ENCODE peak calls at places on chromosomes 11 and 22, in nine cellular contexts. One of them, this sample, is unnamed.
A peak's percentile ranks its signal among the peaks of the same experiment; 100 is the strongest.

GRCh38 chr11:125141686-125142535 is 22.6 kb upstream of the PKNOX2 start:
- DNase-seq in Panc1: peak; percentile 12
- DNase-seq in GM23248: peak; percentile 51
- DNase-seq in right cardiac atrium: peak; percentile 70
- DNase-seq in gastrocnemius medialis: no peak
- DNase-seq in tibial nerve: no peak
- DNase-seq in stomach: peak; percentile 51
- DNase-seq in IMR-90: peak; percentile 29
- DNase-seq in endothelial cell of umbilical vein: peak; percentile 52
- DNase-seq in this sample: peak; percentile 65

GRCh38 chr11:57143459-57143858 is 38.3 kb upstream of the LRRC55 start:
- DNase-seq in Panc1: no peak
- DNase-seq in GM23248: no peak
- DNase-seq in right cardiac atrium: no peak
- DNase-seq in gastrocnemius medialis: no peak
- DNase-seq in tibial nerve: no peak
- DNase-seq in stomach: no peak
- DNase-seq in IMR-90: no peak
- DNase-seq in endothelial cell of umbilical vein: no peak
- DNase-seq in this sample: no peak

GRCh38 chr11:21567628-21568290 is 625.1 kb upstream of the ANO5 start:
- DNase-seq in Panc1: no peak
- DNase-seq in GM23248: no peak
- DNase-seq in right cardiac atrium: no peak
- DNase-seq in gastrocnemius medialis: no peak
- DNase-seq in tibial nerve: no peak
- DNase-seq in stomach: no peak
- DNase-seq in IMR-90: no peak
- DNase-seq in endothelial cell of umbilical vein: no peak
- DNase-seq in this sample: no peak

GRCh38 chr11:114799524-114799923 is 121.2 kb downstream of the NXPE2 start:
- DNase-seq in Panc1: no peak
- DNase-seq in GM23248: no peak
- DNase-seq in right cardiac atrium: no peak
- DNase-seq in gastrocnemius medialis: no peak
- DNase-seq in tibial nerve: no peak
- DNase-seq in stomach: no peak
- DNase-seq in IMR-90: no peak
- DNase-seq in endothelial cell of umbilical vein: no peak
- DNase-seq in this sample: no peak

GRCh38 chr11:14522801-14523200 is 2.6 kb upstream of the PSMA1 start:
- DNase-seq in Panc1: no peak
- DNase-seq in GM23248: no peak
- DNase-seq in right cardiac atrium: no peak
- DNase-seq in gastrocnemius medialis: no peak
- DNase-seq in tibial nerve: no peak
- DNase-seq in stomach: no peak
- DNase-seq in IMR-90: no peak
- DNase-seq in endothelial cell of umbilical vein: no peak
- DNase-seq in this sample: no peak

GRCh38 chr11:67392182-67392715 is 463 bp downstream of the RAD9A start:
- DNase-seq in Panc1: no peak
- DNase-seq in GM23248: peak; percentile 65
- DNase-seq in right cardiac atrium: no peak
- DNase-seq in gastrocnemius medialis: no peak
- DNase-seq in tibial nerve: no peak
- DNase-seq in stomach: no peak
- DNase-seq in IMR-90: no peak
- DNase-seq in endothelial cell of umbilical vein: no peak
- DNase-seq in this sample: peak; percentile 51

GRCh38 chr22:48842583-48842945 is 985.1 kb downstream of the BRD1 start:
- DNase-seq in Panc1: no peak
- DNase-seq in GM23248: no peak
- DNase-seq in right cardiac atrium: no peak
- DNase-seq in gastrocnemius medialis: no peak
- DNase-seq in tibial nerve: no peak
- DNase-seq in stomach: no peak
- DNase-seq in IMR-90: no peak
- DNase-seq in endothelial cell of umbilical vein: no peak
- DNase-seq in this sample: no peak

GRCh38 chr11:78657968-78658839 is 83.5 kb upstream of the NARS2 start:
- DNase-seq in Panc1: no peak
- DNase-seq in GM23248: no peak
- DNase-seq in right cardiac atrium: no peak
- DNase-seq in gastrocnemius medialis: no peak
- DNase-seq in tibial nerve: no peak
- DNase-seq in stomach: no peak
- DNase-seq in IMR-90: no peak
- DNase-seq in endothelial cell of umbilical vein: no peak
- DNase-seq in this sample: peak; percentile 24

GRCh38 chr11:77609234-77609633 is 19.5 kb downstream of the AQP11 start:
- DNase-seq in Panc1: no peak
- DNase-seq in GM23248: no peak
- DNase-seq in right cardiac atrium: no peak
- DNase-seq in gastrocnemius medialis: no peak
- DNase-seq in tibial nerve: no peak
- DNase-seq in stomach: no peak
- DNase-seq in IMR-90: no peak
- DNase-seq in endothelial cell of umbilical vein: peak; percentile 39
- DNase-seq in this sample: no peak

GRCh38 chr11:79963886-79964660 is 523.2 kb upstream of the TENM4 start:
- DNase-seq in Panc1: no peak
- DNase-seq in GM23248: no peak
- DNase-seq in right cardiac atrium: no peak
- DNase-seq in gastrocnemius medialis: no peak
- DNase-seq in tibial nerve: no peak
- DNase-seq in stomach: no peak
- DNase-seq in IMR-90: no peak
- DNase-seq in endothelial cell of umbilical vein: no peak
- DNase-seq in this sample: no peak

GRCh38 chr22:28670691-28671261 is 8.9 kb downstream of the TTC28 start:
- DNase-seq in Panc1: no peak
- DNase-seq in GM23248: no peak
- DNase-seq in right cardiac atrium: no peak
- DNase-seq in gastrocnemius medialis: no peak
- DNase-seq in tibial nerve: no peak
- DNase-seq in stomach: no peak
- DNase-seq in IMR-90: peak; percentile 4
- DNase-seq in endothelial cell of umbilical vein: no peak
- DNase-seq in this sample: no peak

GRCh38 chr22:50189184-50189848 is 3.6 kb downstream of the TRABD start:
- DNase-seq in Panc1: no peak
- DNase-seq in GM23248: no peak
- DNase-seq in right cardiac atrium: peak; percentile 81
- DNase-seq in gastrocnemius medialis: no peak
- DNase-seq in tibial nerve: no peak
- DNase-seq in stomach: peak; percentile 68
- DNase-seq in IMR-90: no peak
- DNase-seq in endothelial cell of umbilical vein: no peak
- DNase-seq in this sample: no peak

GRCh38 chr11:111331711-111332479 is 33.5 kb downstream of the POU2AF3 start:
- DNase-seq in Panc1: no peak
- DNase-seq in GM23248: peak; percentile 87
- DNase-seq in right cardiac atrium: no peak
- DNase-seq in gastrocnemius medialis: no peak
- DNase-seq in tibial nerve: no peak
- DNase-seq in stomach: no peak
- DNase-seq in IMR-90: peak; percentile 45
- DNase-seq in endothelial cell of umbilical vein: no peak
- DNase-seq in this sample: no peak
- H3K4me1 ChIP-seq in Panc1: no peaks in the 10 kb centered on the region
- H3K4me1 ChIP-seq in GM23248: peaks cover 29% of the 10 kb centered on the region
- H3K4me1 ChIP-seq in right cardiac atrium: peaks cover 17% of the 10 kb centered on the region
- H3K4me1 ChIP-seq in gastrocnemius medialis: peaks cover 15% of the 10 kb centered on the region
- H3K4me1 ChIP-seq in tibial nerve: no peaks in the 10 kb centered on the region
- H3K4me1 ChIP-seq in stomach: peaks cover 76% of the 10 kb centered on the region
- H3K4me1 ChIP-seq in IMR-90: peaks cover 5% of the 10 kb centered on the region
- H3K4me1 ChIP-seq in endothelial cell of umbilical vein: no peaks in the 10 kb centered on the region
- H3K4me1 ChIP-seq in this sample: peaks cover 19% of the 10 kb centered on the region

GRCh38 chr22:36016656-36017055 is 12.0 kb downstream of the RBFOX2 start:
- DNase-seq in Panc1: no peak
- DNase-seq in GM23248: no peak
- DNase-seq in right cardiac atrium: no peak
- DNase-seq in gastrocnemius medialis: no peak
- DNase-seq in tibial nerve: no peak
- DNase-seq in stomach: no peak
- DNase-seq in IMR-90: no peak
- DNase-seq in endothelial cell of umbilical vein: no peak
- DNase-seq in this sample: no peak

GRCh38 chr22:36017661-36018091 is 10.9 kb downstream of the RBFOX2 start:
- DNase-seq in Panc1: no peak
- DNase-seq in GM23248: no peak
- DNase-seq in right cardiac atrium: no peak
- DNase-seq in gastrocnemius medialis: no peak
- DNase-seq in tibial nerve: no peak
- DNase-seq in stomach: no peak
- DNase-seq in IMR-90: no peak
- DNase-seq in endothelial cell of umbilical vein: no peak
- DNase-seq in this sample: no peak

GRCh38 chr22:36015806-36016519 is 12.7 kb downstream of the RBFOX2 start:
- DNase-seq in Panc1: no peak
- DNase-seq in GM23248: peak; percentile 43
- DNase-seq in right cardiac atrium: no peak
- DNase-seq in gastrocnemius medialis: no peak
- DNase-seq in tibial nerve: no peak
- DNase-seq in stomach: no peak
- DNase-seq in IMR-90: no peak
- DNase-seq in endothelial cell of umbilical vein: no peak
- DNase-seq in this sample: no peak

GRCh38 chr22:36014539-36015072 is 14.0 kb downstream of the RBFOX2 start:
- DNase-seq in Panc1: no peak
- DNase-seq in GM23248: no peak
- DNase-seq in right cardiac atrium: no peak
- DNase-seq in gastrocnemius medialis: no peak
- DNase-seq in tibial nerve: no peak
- DNase-seq in stomach: no peak
- DNase-seq in IMR-90: no peak
- DNase-seq in endothelial cell of umbilical vein: no peak
- DNase-seq in this sample: no peak

GRCh38 chr22:36015155-36015805 is 13.3 kb downstream of the RBFOX2 start:
- DNase-seq in Panc1: no peak
- DNase-seq in GM23248: no peak
- DNase-seq in right cardiac atrium: no peak
- DNase-seq in gastrocnemius medialis: no peak
- DNase-seq in tibial nerve: no peak
- DNase-seq in stomach: no peak
- DNase-seq in IMR-90: no peak
- DNase-seq in endothelial cell of umbilical vein: no peak
- DNase-seq in this sample: no peak
- H3K27ac ChIP-seq in Panc1: no peak overlapping the region
- H3K27ac ChIP-seq in GM23248: peak overlapping the region; percentile 39
- H3K27ac ChIP-seq in right cardiac atrium: no peak overlapping the region
- H3K27ac ChIP-seq in gastrocnemius medialis: no peak overlapping the region
- H3K27ac ChIP-seq in tibial nerve: peak overlapping the region; percentile 49
- H3K27ac ChIP-seq in stomach: no peak overlapping the region
- H3K27ac ChIP-seq in IMR-90: no peak overlapping the region
- H3K27ac ChIP-seq in endothelial cell of umbilical vein: no peak overlapping the region
- H3K27ac ChIP-seq in this sample: peak overlapping the region; percentile 8

DNA sequence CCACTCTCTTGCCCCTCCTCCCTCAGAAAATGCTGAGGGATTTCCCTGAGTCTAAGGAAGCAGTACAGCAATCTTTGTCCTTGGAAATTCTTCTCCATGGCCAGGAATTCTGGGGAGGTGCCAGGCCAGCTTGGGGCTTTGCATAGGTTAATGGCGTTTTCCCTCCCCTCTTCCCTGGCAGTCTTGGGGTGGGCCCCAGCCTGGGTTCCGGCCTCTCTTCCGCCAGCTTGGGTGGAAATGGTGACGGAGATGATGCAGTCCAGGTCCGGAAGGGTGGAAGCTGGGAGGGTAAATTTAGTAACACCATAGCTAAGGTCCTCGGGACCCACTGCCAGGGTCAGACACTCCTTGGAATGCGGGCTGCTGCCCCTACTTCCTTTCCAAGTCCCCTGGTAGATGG is 5.0 kb downstream of the PHLDB1 start:
- DNase-seq in Panc1: no peak
- DNase-seq in GM23248: peak; percentile 59
- DNase-seq in right cardiac atrium: peak; percentile 85
- DNase-seq in gastrocnemius medialis: no peak
- DNase-seq in tibial nerve: no peak
- DNase-seq in stomach: no peak
- DNase-seq in IMR-90: peak; percentile 23
- DNase-seq in endothelial cell of umbilical vein: peak; percentile 90
- DNase-seq in this sample: no peak
- H3K4me3 ChIP-seq in Panc1: no peak overlapping the region
- H3K4me3 ChIP-seq in GM23248: peak overlapping the region; percentile 59
- H3K4me3 ChIP-seq in right cardiac atrium: no peak overlapping the region
- H3K4me3 ChIP-seq in gastrocnemius medialis: no peak overlapping the region
- H3K4me3 ChIP-seq in tibial nerve: no peak overlapping the region
- H3K4me3 ChIP-seq in stomach: no peak overlapping the region
- H3K4me3 ChIP-seq in IMR-90: no peak overlapping the region
- H3K4me3 ChIP-seq in endothelial cell of umbilical vein: no peak overlapping the region
- H3K4me3 ChIP-seq in this sample: no peak overlapping the region

DNA sequence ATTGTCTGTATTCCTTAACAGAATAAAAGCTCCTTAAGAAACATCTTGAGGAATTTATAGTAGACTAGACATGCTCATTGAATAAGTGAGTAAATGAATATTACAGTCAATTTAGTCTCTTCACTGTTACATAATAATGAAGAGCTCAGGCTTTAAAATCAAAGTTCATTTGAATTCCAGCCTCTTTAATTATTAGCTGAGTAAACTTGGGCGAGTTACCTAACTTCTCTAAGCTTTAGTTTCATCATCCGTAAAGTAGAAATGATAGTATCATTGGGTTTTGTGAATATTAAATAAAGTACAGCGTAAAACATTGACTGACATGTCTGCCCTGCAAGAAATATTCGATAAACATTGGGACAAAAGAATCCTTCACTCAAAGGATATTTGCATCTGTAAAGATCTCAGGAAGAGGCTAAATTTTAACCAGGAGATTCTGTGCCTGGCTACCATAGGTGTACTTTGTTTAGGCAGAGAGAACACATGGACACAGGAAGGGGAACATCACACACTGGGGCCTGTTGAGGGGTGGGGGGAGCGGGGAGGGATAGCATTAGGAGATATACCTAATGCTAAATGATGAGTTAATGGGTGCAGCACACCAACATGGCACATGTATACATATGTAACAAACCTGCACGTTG is 15.2 kb upstream of the BBOX1 start:
- DNase-seq in Panc1: no peak
- DNase-seq in GM23248: no peak
- DNase-seq in right cardiac atrium: no peak
- DNase-seq in gastrocnemius medialis: no peak
- DNase-seq in tibial nerve: no peak
- DNase-seq in stomach: no peak
- DNase-seq in IMR-90: no peak
- DNase-seq in endothelial cell of umbilical vein: no peak
- DNase-seq in this sample: no peak
- H3K4me1 ChIP-seq in Panc1: no peaks in the 10 kb centered on the region
- H3K4me1 ChIP-seq in GM23248: no peaks in the 10 kb centered on the region
- H3K4me1 ChIP-seq in right cardiac atrium: no peaks in the 10 kb centered on the region
- H3K4me1 ChIP-seq in gastrocnemius medialis: no peaks in the 10 kb centered on the region
- H3K4me1 ChIP-seq in tibial nerve: no peaks in the 10 kb centered on the region
- H3K4me1 ChIP-seq in stomach: no peaks in the 10 kb centered on the region
- H3K4me1 ChIP-seq in IMR-90: no peaks in the 10 kb centered on the region
- H3K4me1 ChIP-seq in endothelial cell of umbilical vein: no peaks in the 10 kb centered on the region
- H3K4me1 ChIP-seq in this sample: no peaks in the 10 kb centered on the region

This sample was measured in lower lobe of right lung.